ENCODE peak calls at places on chromosomes 2 and 18, in seven cellular contexts. Q is non-pigmented ciliary epithelial cell; L is head of caudate nucleus; R is NCI-H774; J is Panc1; A is naive thymus-derived CD4-positive, alpha-beta T cell; V is lower leg skin. X is an unnamed sample.

GRCh38 chr18:12776821-12777471 is 74.1 kb downstream of the PSMG2 start:
- DNase-seq in Q (no peak), L (no peak), R (no peak), J (no peak), A (no peak), V (no peak), X (no peak)

GRCh38 chr2:49129034-49129433 is 25.3 kb downstream of the FSHR start:
- DNase-seq in Q (no peak), L (no peak), R (no peak), J (no peak), A (no peak), V (no peak), X (no peak)

GRCh38 chr2:74440005-74440377 is 1.7 kb downstream of the RTKN start:
- DNase-seq in Q (no peak), L (peak), R (no peak), J (no peak), A (no peak), V (peak), X (no peak)

GRCh38 chr2:8779795-8780194 is 57.6 kb downstream of the KIDINS220 start:
- DNase-seq in Q (no peak), L (no peak), R (no peak), J (no peak), A (no peak), V (no peak), X (no peak)

GRCh38 chr2:195663007-195663406 is 6.0 kb downstream of the SLC39A10 start:
- DNase-seq in Q (no peak), L (no peak), R (no peak), J (no peak), A (no peak), V (no peak), X (no peak)

GRCh38 chr2:20583425-20583881 is 67.4 kb downstream of the HS1BP3 start:
- DNase-seq in Q (no peak), L (no peak), R (no peak), J (no peak), A (no peak), V (no peak), X (no peak)

GRCh38 chr18:59238385-59238784 is 18.4 kb downstream of the GRP start:
- DNase-seq in Q (no peak), L (no peak), R (peak), J (no peak), A (no peak), V (no peak), X (no peak)

GRCh38 chr2:65380243-65380642 is 52.2 kb downstream of the SPRED2 start:
- DNase-seq in Q (no peak), L (no peak), R (no peak), J (no peak), A (no peak), V (no peak), X (no peak)

GRCh38 chr2:24702800-24703199 is 90.4 kb downstream of the PTRHD1 start:
- DNase-seq in Q (peak), L (no peak), R (no peak), J (peak), A (no peak), V (no peak), X (no peak)

GRCh38 chr2:220356076-220356475 is 728.6 kb downstream of the SLC4A3 start:
- DNase-seq in Q (no peak), L (no peak), R (no peak), J (no peak), A (no peak), V (no peak), X (no peak)

GRCh38 chr2:127638361-127639110 is 7.4 kb upstream of the GPR17 start:
- DNase-seq in Q (no peak), L (no peak), R (no peak), J (no peak), A (no peak), V (no peak), X (no peak)

GRCh38 chr18:30094556-30094955 is 948.0 kb downstream of the DSC3 start:
- DNase-seq in Q (peak), L (no peak), R (no peak), J (no peak), A (no peak), V (no peak), X (no peak)

GRCh38 chr2:30847329-30847728 is 40.1 kb upstream of the CAPN13 start:
- DNase-seq in Q (no peak), L (no peak), R (no peak), J (no peak), A (no peak), V (no peak), X (no peak)

GRCh38 chr18:77124452-77124922 is 8.1 kb downstream of the MBP start:
- DNase-seq in Q (no peak), L (no peak), R (no peak), J (no peak), A (peak), V (no peak), X (no peak)

GRCh38 chr2:209985879-209986278 is 16.6 kb upstream of the RPE start:
- DNase-seq in Q (no peak), L (no peak), R (no peak), J (no peak), A (no peak), V (no peak), X (no peak)

GRCh38 chr2:163210430-163210918 is 371.9 kb upstream of the KCNH7 start:
- DNase-seq in Q (peak), L (no peak), R (no peak), J (no peak), A (no peak), V (no peak), X (no peak)

GRCh38 chr18:49898421-49898820 is 85.1 kb upstream of the ACAA2 start:
- DNase-seq in Q (no peak), L (no peak), R (no peak), J (no peak), A (peak), V (no peak), X (no peak)

GRCh38 chr2:54891901-54892300 is 158.3 kb downstream of the RTN4 start:
- DNase-seq in Q (no peak), L (no peak), R (no peak), J (no peak), A (no peak), V (no peak), X (no peak)

GRCh38 chr2:203783496-203784203 is 77.2 kb downstream of the CD28 start:
- DNase-seq in Q (peak), L (no peak), R (no peak), J (no peak), A (no peak), V (no peak), X (no peak)

GRCh38 chr2:238120463-238121298 is 17.8 kb upstream of the KLHL30 start:
- DNase-seq in Q (no peak), L (no peak), R (no peak), J (no peak), A (no peak), V (no peak), X (no peak)

GRCh38 chr2:46296216-46296839 is 879 bp upstream of the EPAS1 start:
- DNase-seq in Q (no peak), L (no peak), R (no peak), J (no peak), A (no peak), V (peak), X (no peak)

GRCh38 chr18:13614701-13615288 is 111.6 kb downstream of the FAM210A start:
- DNase-seq in Q (no peak), L (peak), R (no peak), J (no peak), A (peak), V (no peak), X (no peak)

GRCh38 chr2:148350211-148350610 is 294.3 kb upstream of the EPC2 start:
- DNase-seq in Q (no peak), L (no peak), R (no peak), J (no peak), A (no peak), V (no peak), X (no peak)

GRCh38 chr2:152056418-152056817 is 42.4 kb downstream of the CACNB4 start:
- DNase-seq in Q (no peak), L (no peak), R (no peak), J (no peak), A (no peak), V (no peak), X (no peak)

GRCh38 chr18:13276530-13277520 is 58.3 kb downstream of the LDLRAD4 start:
- DNase-seq in Q (no peak), L (no peak), R (no peak), J (no peak), A (no peak), V (no peak), X (no peak)

GRCh38 chr18:33194793-33195192 is 245.7 kb downstream of the CCDC178 start:
- DNase-seq in Q (no peak), L (no peak), R (no peak), J (no peak), A (no peak), V (no peak), X (no peak)

GRCh38 chr2:69618362-69618761 is 25.2 kb downstream of the AAK1 start:
- DNase-seq in Q (no peak), L (no peak), R (no peak), J (no peak), A (no peak), V (peak), X (no peak)

GRCh38 chr2:121247534-121247933 is 37.5 kb downstream of the TFCP2L1 start:
- DNase-seq in Q (no peak), L (no peak), R (no peak), J (no peak), A (no peak), V (no peak), X (no peak)

X was measured in NCI-H1694.